ENCODE peak calls at places on chromosomes 11 and 22, in eight cellular contexts. One of them, this sample, is unnamed.
A peak's percentile ranks its signal among the peaks of the same experiment; 100 is the strongest.

GRCh38 chr11:116891746-116892145 is 54.3 kb upstream of the APOA1 start:
- DNase-seq in spleen: no peak
- DNase-seq in transverse colon: no peak
- DNase-seq in IMR-90: no peak
- DNase-seq in Peyer's patch: no peak
- DNase-seq in sigmoid colon: no peak
- DNase-seq in A549: no peak
- DNase-seq in heart left ventricle: no peak
- DNase-seq in this sample: no peak

GRCh38 chr11:60280412-60280811 is at the start of gene MS4A4A:
- DNase-seq in spleen: no peak
- DNase-seq in transverse colon: peak; percentile 21
- DNase-seq in IMR-90: no peak
- DNase-seq in Peyer's patch: peak; percentile 56
- DNase-seq in sigmoid colon: no peak
- DNase-seq in A549: no peak
- DNase-seq in heart left ventricle: peak; percentile 34
- DNase-seq in this sample: no peak

GRCh38 chr22:23119492-23120414 is 22.0 kb downstream of the RSPH14 start:
- DNase-seq in spleen: no peak
- DNase-seq in transverse colon: no peak
- DNase-seq in IMR-90: no peak
- DNase-seq in Peyer's patch: peak; percentile 60
- DNase-seq in sigmoid colon: no peak
- DNase-seq in A549: no peak
- DNase-seq in heart left ventricle: no peak
- DNase-seq in this sample: no peak

GRCh38 chr11:67545280-67545679 is 22.0 kb upstream of the CABP2 start:
- DNase-seq in spleen: no peak
- DNase-seq in transverse colon: peak; percentile 85
- DNase-seq in IMR-90: no peak
- DNase-seq in Peyer's patch: peak; percentile 66
- DNase-seq in sigmoid colon: no peak
- DNase-seq in A549: no peak
- DNase-seq in heart left ventricle: peak; percentile 84
- DNase-seq in this sample: peak; percentile 84

GRCh38 chr11:76153609-76153949 is 52.7 kb downstream of the WNT11 start:
- DNase-seq in spleen: no peak
- DNase-seq in transverse colon: no peak
- DNase-seq in IMR-90: peak; percentile 40
- DNase-seq in Peyer's patch: no peak
- DNase-seq in sigmoid colon: no peak
- DNase-seq in A549: no peak
- DNase-seq in heart left ventricle: no peak
- DNase-seq in this sample: peak; percentile 37

GRCh38 chr11:84719935-84720577 is 907.1 kb downstream of the DLG2 start:
- DNase-seq in spleen: peak; percentile 76
- DNase-seq in transverse colon: peak; percentile 7
- DNase-seq in IMR-90: no peak
- DNase-seq in Peyer's patch: no peak
- DNase-seq in sigmoid colon: no peak
- DNase-seq in A549: no peak
- DNase-seq in heart left ventricle: peak; percentile 22
- DNase-seq in this sample: peak; percentile 57

GRCh38 chr11:66281001-66281400 is 3.0 kb downstream of the CNIH2 start:
- DNase-seq in spleen: no peak
- DNase-seq in transverse colon: no peak
- DNase-seq in IMR-90: no peak
- DNase-seq in Peyer's patch: no peak
- DNase-seq in sigmoid colon: no peak
- DNase-seq in A549: no peak
- DNase-seq in heart left ventricle: no peak
- DNase-seq in this sample: no peak

GRCh38 chr11:122786896-122787295 is 51.4 kb upstream of the CRTAM start:
- DNase-seq in spleen: no peak
- DNase-seq in transverse colon: no peak
- DNase-seq in IMR-90: no peak
- DNase-seq in Peyer's patch: no peak
- DNase-seq in sigmoid colon: no peak
- DNase-seq in A549: no peak
- DNase-seq in heart left ventricle: no peak
- DNase-seq in this sample: no peak

GRCh38 chr11:117814766-117815261 is 9.7 kb downstream of the FXYD2 start:
- DNase-seq in spleen: peak; percentile 95
- DNase-seq in transverse colon: peak; percentile 94
- DNase-seq in IMR-90: no peak
- DNase-seq in Peyer's patch: peak; percentile 99
- DNase-seq in sigmoid colon: peak; percentile 89
- DNase-seq in A549: peak; percentile 69
- DNase-seq in heart left ventricle: peak; percentile 72
- DNase-seq in this sample: peak; percentile 67

GRCh38 chr11:112042161-112042960 is 17.2 kb downstream of the DLAT start:
- DNase-seq in spleen: no peak
- DNase-seq in transverse colon: no peak
- DNase-seq in IMR-90: peak; percentile 26
- DNase-seq in Peyer's patch: no peak
- DNase-seq in sigmoid colon: no peak
- DNase-seq in A549: no peak
- DNase-seq in heart left ventricle: no peak
- DNase-seq in this sample: no peak

GRCh38 chr22:47129902-47130301 is 367.5 kb downstream of the TBC1D22A start:
- DNase-seq in spleen: peak; percentile 63
- DNase-seq in transverse colon: peak; percentile 89
- DNase-seq in IMR-90: no peak
- DNase-seq in Peyer's patch: peak; percentile 92
- DNase-seq in sigmoid colon: no peak
- DNase-seq in A549: peak; percentile 35
- DNase-seq in heart left ventricle: no peak
- DNase-seq in this sample: peak; percentile 18

GRCh38 chr11:130427581-130428211 is 713 bp downstream of the ADAMTS8 start:
- DNase-seq in spleen: no peak
- DNase-seq in transverse colon: peak; percentile 25
- DNase-seq in IMR-90: no peak
- DNase-seq in Peyer's patch: no peak
- DNase-seq in sigmoid colon: peak; percentile 84
- DNase-seq in A549: no peak
- DNase-seq in heart left ventricle: no peak
- DNase-seq in this sample: no peak

GRCh38 chr11:130429983-130430382 is 1.6 kb upstream of the ADAMTS8 start:
- DNase-seq in spleen: no peak
- DNase-seq in transverse colon: no peak
- DNase-seq in IMR-90: no peak
- DNase-seq in Peyer's patch: no peak
- DNase-seq in sigmoid colon: no peak
- DNase-seq in A549: no peak
- DNase-seq in heart left ventricle: no peak
- DNase-seq in this sample: no peak

GRCh38 chr11:130428271-130428670 is at the start of gene ADAMTS8:
- DNase-seq in spleen: no peak
- DNase-seq in transverse colon: no peak
- DNase-seq in IMR-90: no peak
- DNase-seq in Peyer's patch: no peak
- DNase-seq in sigmoid colon: no peak
- DNase-seq in A549: no peak
- DNase-seq in heart left ventricle: no peak
- DNase-seq in this sample: no peak

GRCh38 chr11:130427049-130427388 is 1.4 kb downstream of the ADAMTS8 start:
- DNase-seq in spleen: no peak
- DNase-seq in transverse colon: no peak
- DNase-seq in IMR-90: no peak
- DNase-seq in Peyer's patch: no peak
- DNase-seq in sigmoid colon: no peak
- DNase-seq in A549: no peak
- DNase-seq in heart left ventricle: no peak
- DNase-seq in this sample: no peak

GRCh38 chr11:130428692-130429681 is 578 bp upstream of the ADAMTS8 start:
- DNase-seq in spleen: no peak
- DNase-seq in transverse colon: no peak
- DNase-seq in IMR-90: no peak
- DNase-seq in Peyer's patch: no peak
- DNase-seq in sigmoid colon: no peak
- DNase-seq in A549: no peak
- DNase-seq in heart left ventricle: no peak
- DNase-seq in this sample: no peak
- TF ChIP-seq CTCF in spleen: no peak
- TF ChIP-seq CTCF in transverse colon: no peak
- TF ChIP-seq CTCF in IMR-90: no peak
- TF ChIP-seq CTCF in Peyer's patch: no peak
- TF ChIP-seq CTCF in sigmoid colon: no peak
- TF ChIP-seq CTCF in A549: no peak
- TF ChIP-seq CTCF in heart left ventricle: no peak
- TF ChIP-seq CTCF in this sample: no peak

GRCh38 chr11:20363500-20364411 is at the start of gene HTATIP2:
- DNase-seq in spleen: peak; percentile 96
- DNase-seq in transverse colon: peak; percentile 82
- DNase-seq in IMR-90: peak; percentile 33
- DNase-seq in Peyer's patch: peak; percentile 90
- DNase-seq in sigmoid colon: peak; percentile 84
- DNase-seq in A549: peak; percentile 68
- DNase-seq in heart left ventricle: peak; percentile 79
- DNase-seq in this sample: peak; percentile 79

GRCh38 chr11:20360650-20361049 is 2.9 kb upstream of the HTATIP2 start:
- DNase-seq in spleen: peak; percentile 82
- DNase-seq in transverse colon: peak; percentile 24
- DNase-seq in IMR-90: peak; percentile 55
- DNase-seq in Peyer's patch: peak; percentile 75
- DNase-seq in sigmoid colon: no peak
- DNase-seq in A549: peak; percentile 24
- DNase-seq in heart left ventricle: no peak
- DNase-seq in this sample: no peak

GRCh38 chr11:20363149-20363499 is 390 bp upstream of the HTATIP2 start:
- DNase-seq in spleen: no peak
- DNase-seq in transverse colon: no peak
- DNase-seq in IMR-90: no peak
- DNase-seq in Peyer's patch: no peak
- DNase-seq in sigmoid colon: no peak
- DNase-seq in A549: no peak
- DNase-seq in heart left ventricle: no peak
- DNase-seq in this sample: no peak

GRCh38 chr11:20364412-20364792 is 888 bp downstream of the HTATIP2 start:
- DNase-seq in spleen: no peak
- DNase-seq in transverse colon: peak; percentile 21
- DNase-seq in IMR-90: no peak
- DNase-seq in Peyer's patch: no peak
- DNase-seq in sigmoid colon: no peak
- DNase-seq in A549: no peak
- DNase-seq in heart left ventricle: no peak
- DNase-seq in this sample: no peak

DNA sequence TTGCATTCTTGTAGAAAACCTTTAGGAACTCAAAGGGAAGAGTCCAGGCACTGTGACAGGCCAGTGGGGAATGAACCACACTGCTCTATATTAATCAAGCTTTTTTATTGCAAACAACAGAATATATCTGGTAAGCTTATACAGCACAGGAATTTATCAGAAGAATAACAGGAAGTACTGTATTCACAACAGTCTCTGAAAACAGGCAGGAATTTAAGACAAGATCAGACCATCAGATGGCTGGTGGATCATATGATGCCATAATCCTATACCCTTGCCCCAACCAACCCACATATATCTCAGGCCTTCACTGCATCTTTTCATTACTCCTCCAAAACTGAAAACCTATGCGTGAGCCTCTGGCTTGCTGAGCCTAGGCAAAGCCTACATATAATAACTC is 1.0 kb upstream of the HTATIP2 start:
- DNase-seq in spleen: no peak
- DNase-seq in transverse colon: no peak
- DNase-seq in IMR-90: no peak
- DNase-seq in Peyer's patch: no peak
- DNase-seq in sigmoid colon: no peak
- DNase-seq in A549: no peak
- DNase-seq in heart left ventricle: no peak
- DNase-seq in this sample: no peak
- H3K4me1 ChIP-seq in spleen: peaks cover 11% of the 10 kb centered on the region
- H3K4me1 ChIP-seq in transverse colon: peaks cover 36% of the 10 kb centered on the region
- H3K4me1 ChIP-seq in IMR-90: peaks cover 11% of the 10 kb centered on the region
- H3K4me1 ChIP-seq in Peyer's patch: peaks cover 29% of the 10 kb centered on the region
- H3K4me1 ChIP-seq in sigmoid colon: peaks cover 39% of the 10 kb centered on the region
- H3K4me1 ChIP-seq in A549: peaks cover 36% of the 10 kb centered on the region
- H3K4me1 ChIP-seq in heart left ventricle: no peaks in the 10 kb centered on the region
- H3K4me1 ChIP-seq in this sample: no peaks in the 10 kb centered on the region

GRCh38 chr11:210122-210802 is 2.8 kb downstream of the RIC8A start:
- DNase-seq in spleen: no peak
- DNase-seq in transverse colon: no peak
- DNase-seq in IMR-90: peak; percentile 88
- DNase-seq in Peyer's patch: peak; percentile 35
- DNase-seq in sigmoid colon: peak; percentile 57
- DNase-seq in A549: peak; percentile 50
- DNase-seq in heart left ventricle: no peak
- DNase-seq in this sample: peak; percentile 42
- TF ChIP-seq POLR2A in spleen: no peak
- TF ChIP-seq POLR2A in transverse colon: no peak
- TF ChIP-seq POLR2A in IMR-90: peak; percentile 71
- TF ChIP-seq POLR2A in Peyer's patch: no peak
- TF ChIP-seq POLR2A in sigmoid colon: no peak
- TF ChIP-seq POLR2A in A549: no peak
- TF ChIP-seq POLR2A in heart left ventricle: no peak
- TF ChIP-seq POLR2A in this sample: no peak

GRCh38 chr11:130246270-130246669 is 68.4 kb downstream of the ZBTB44 start:
- DNase-seq in spleen: no peak
- DNase-seq in transverse colon: no peak
- DNase-seq in IMR-90: no peak
- DNase-seq in Peyer's patch: no peak
- DNase-seq in sigmoid colon: no peak
- DNase-seq in A549: no peak
- DNase-seq in heart left ventricle: no peak
- DNase-seq in this sample: no peak

GRCh38 chr11:130244851-130245250 is 69.9 kb downstream of the ZBTB44 start:
- DNase-seq in spleen: no peak
- DNase-seq in transverse colon: no peak
- DNase-seq in IMR-90: no peak
- DNase-seq in Peyer's patch: no peak
- DNase-seq in sigmoid colon: no peak
- DNase-seq in A549: no peak
- DNase-seq in heart left ventricle: no peak
- DNase-seq in this sample: no peak

GRCh38 chr11:130247289-130247688 is 67.4 kb downstream of the ZBTB44 start:
- DNase-seq in spleen: no peak
- DNase-seq in transverse colon: no peak
- DNase-seq in IMR-90: no peak
- DNase-seq in Peyer's patch: no peak
- DNase-seq in sigmoid colon: no peak
- DNase-seq in A549: no peak
- DNase-seq in heart left ventricle: no peak
- DNase-seq in this sample: no peak

GRCh38 chr11:130246719-130247118 is 68.0 kb downstream of the ZBTB44 start:
- DNase-seq in spleen: no peak
- DNase-seq in transverse colon: no peak
- DNase-seq in IMR-90: peak; percentile 77
- DNase-seq in Peyer's patch: no peak
- DNase-seq in sigmoid colon: no peak
- DNase-seq in A549: no peak
- DNase-seq in heart left ventricle: no peak
- DNase-seq in this sample: no peak

DNA sequence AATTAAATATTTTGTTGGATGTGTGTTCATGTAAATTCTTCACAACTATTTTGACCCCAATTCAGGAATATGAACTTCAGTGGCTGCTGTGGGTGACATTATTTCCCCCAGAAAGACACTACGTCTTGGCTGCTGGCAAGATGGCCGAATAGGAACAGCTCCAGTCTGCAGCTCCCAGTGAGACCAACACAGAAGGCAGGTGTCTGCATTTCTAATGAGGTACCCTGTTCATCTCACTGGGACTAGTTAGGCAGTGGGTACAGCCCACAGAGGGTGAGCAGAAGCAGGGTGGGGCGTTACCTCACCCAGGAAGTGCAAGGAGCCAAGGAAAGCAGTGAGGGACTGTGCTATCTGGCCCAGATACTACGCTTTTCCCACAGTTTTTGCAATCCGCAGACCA is 65.3 kb downstream of the ZBTB44 start:
- DNase-seq in spleen: no peak
- DNase-seq in transverse colon: no peak
- DNase-seq in IMR-90: no peak
- DNase-seq in Peyer's patch: no peak
- DNase-seq in sigmoid colon: no peak
- DNase-seq in A549: no peak
- DNase-seq in heart left ventricle: no peak
- DNase-seq in this sample: no peak
- TF ChIP-seq CTCF in spleen: no peak
- TF ChIP-seq CTCF in transverse colon: no peak
- TF ChIP-seq CTCF in IMR-90: no peak
- TF ChIP-seq CTCF in Peyer's patch: no peak
- TF ChIP-seq CTCF in sigmoid colon: no peak
- TF ChIP-seq CTCF in A549: no peak
- TF ChIP-seq CTCF in heart left ventricle: no peak
- TF ChIP-seq CTCF in this sample: no peak